ENCODE peak calls at places on chromosomes 6 and 20, in eight cellular contexts. One of them, this sample, is unnamed.

GRCh38 chr6:152583888-152584287 is 53.3 kb downstream of the SYNE1 start:
- DNase-seq in SW 1271: no peak
- DNase-seq in GM12891: no peak
- DNase-seq in fibroblast of gingiva: no peak
- DNase-seq in left colon: no peak
- DNase-seq in stomach: no peak
- DNase-seq in OCI-M1: no peak
- DNase-seq in activated CD4-positive, alpha-beta T cell treated with anti-CD3 and anti-CD28 coated beads for 36 hours: no peak
- DNase-seq in this sample: no peak

GRCh38 chr20:61120595-61121515 is 131.2 kb upstream of the CDH4 start:
- DNase-seq in fibroblast of gingiva: peak; percentile 45
- DNase-seq in activated CD4-positive, alpha-beta T cell treated with anti-CD3 and anti-CD28 coated beads for 36 hours: peak; percentile 68
- DNase-seq in stomach: no peak
- DNase-seq in SW 1271: peak; percentile 77
- DNase-seq in left colon: peak; percentile 11
- DNase-seq in OCI-M1: peak; percentile 63
- DNase-seq in GM12891: no peak
- DNase-seq in this sample: no peak

GRCh38 chr6:2432258-2432657 is 186.9 kb upstream of the GMDS start:
- DNase-seq in activated CD4-positive, alpha-beta T cell treated with anti-CD3 and anti-CD28 coated beads for 36 hours: no peak
- DNase-seq in left colon: no peak
- DNase-seq in fibroblast of gingiva: peak; percentile 90
- DNase-seq in stomach: no peak
- DNase-seq in GM12891: no peak
- DNase-seq in OCI-M1: no peak
- DNase-seq in SW 1271: no peak
- DNase-seq in this sample: peak; percentile 83

GRCh38 chr6:146363838-146364607 is 179.6 kb upstream of the RAB32 start:
- DNase-seq in GM12891: no peak
- DNase-seq in left colon: no peak
- DNase-seq in OCI-M1: no peak
- DNase-seq in activated CD4-positive, alpha-beta T cell treated with anti-CD3 and anti-CD28 coated beads for 36 hours: no peak
- DNase-seq in fibroblast of gingiva: no peak
- DNase-seq in stomach: no peak
- DNase-seq in SW 1271: no peak
- DNase-seq in this sample: no peak

GRCh38 chr6:66094615-66095014 is 387.6 kb upstream of the EYS start:
- DNase-seq in fibroblast of gingiva: no peak
- DNase-seq in SW 1271: no peak
- DNase-seq in activated CD4-positive, alpha-beta T cell treated with anti-CD3 and anti-CD28 coated beads for 36 hours: no peak
- DNase-seq in GM12891: no peak
- DNase-seq in OCI-M1: no peak
- DNase-seq in left colon: no peak
- DNase-seq in stomach: no peak
- DNase-seq in this sample: no peak

GRCh38 chr6:164106345-164106769 is 691.8 kb downstream of the QKI start:
- DNase-seq in SW 1271: no peak
- DNase-seq in GM12891: peak; percentile 50
- DNase-seq in fibroblast of gingiva: no peak
- DNase-seq in stomach: no peak
- DNase-seq in OCI-M1: peak; percentile 73
- DNase-seq in activated CD4-positive, alpha-beta T cell treated with anti-CD3 and anti-CD28 coated beads for 36 hours: peak; percentile 22
- DNase-seq in left colon: no peak
- DNase-seq in this sample: peak; percentile 26

GRCh38 chr6:143215785-143216184 is 155.1 kb downstream of the AIG1 start:
- DNase-seq in GM12891: no peak
- DNase-seq in fibroblast of gingiva: no peak
- DNase-seq in OCI-M1: no peak
- DNase-seq in activated CD4-positive, alpha-beta T cell treated with anti-CD3 and anti-CD28 coated beads for 36 hours: no peak
- DNase-seq in stomach: no peak
- DNase-seq in left colon: no peak
- DNase-seq in SW 1271: no peak
- DNase-seq in this sample: no peak

GRCh38 chr6:44942201-44942600 is 385.9 kb upstream of the RUNX2 start:
- DNase-seq in OCI-M1: no peak
- DNase-seq in GM12891: no peak
- DNase-seq in fibroblast of gingiva: no peak
- DNase-seq in left colon: no peak
- DNase-seq in stomach: no peak
- DNase-seq in activated CD4-positive, alpha-beta T cell treated with anti-CD3 and anti-CD28 coated beads for 36 hours: no peak
- DNase-seq in SW 1271: no peak
- DNase-seq in this sample: no peak

GRCh38 chr6:127900935-127901334 is at the start of gene THEMIS:
- DNase-seq in SW 1271: no peak
- DNase-seq in GM12891: no peak
- DNase-seq in left colon: no peak
- DNase-seq in activated CD4-positive, alpha-beta T cell treated with anti-CD3 and anti-CD28 coated beads for 36 hours: peak; percentile 64
- DNase-seq in stomach: no peak
- DNase-seq in OCI-M1: no peak
- DNase-seq in fibroblast of gingiva: no peak
- DNase-seq in this sample: no peak

GRCh38 chr6:2804516-2804915 is 37.1 kb downstream of the SERPINB1 start:
- DNase-seq in activated CD4-positive, alpha-beta T cell treated with anti-CD3 and anti-CD28 coated beads for 36 hours: no peak
- DNase-seq in fibroblast of gingiva: no peak
- DNase-seq in GM12891: no peak
- DNase-seq in OCI-M1: no peak
- DNase-seq in left colon: no peak
- DNase-seq in SW 1271: no peak
- DNase-seq in stomach: peak; percentile 40
- DNase-seq in this sample: no peak

GRCh38 chr6:13762648-13763441 is 51.2 kb upstream of the RANBP9 start:
- DNase-seq in activated CD4-positive, alpha-beta T cell treated with anti-CD3 and anti-CD28 coated beads for 36 hours: peak; percentile 52
- DNase-seq in GM12891: no peak
- DNase-seq in stomach: no peak
- DNase-seq in OCI-M1: peak; percentile 81
- DNase-seq in fibroblast of gingiva: peak; percentile 99
- DNase-seq in left colon: no peak
- DNase-seq in SW 1271: no peak
- DNase-seq in this sample: peak; percentile 62

GRCh38 chr20:24164360-24164759 is 175.8 kb upstream of the GGTLC1 start:
- DNase-seq in SW 1271: no peak
- DNase-seq in OCI-M1: peak; percentile 1
- DNase-seq in activated CD4-positive, alpha-beta T cell treated with anti-CD3 and anti-CD28 coated beads for 36 hours: peak; percentile 57
- DNase-seq in stomach: no peak
- DNase-seq in left colon: no peak
- DNase-seq in GM12891: no peak
- DNase-seq in fibroblast of gingiva: no peak
- DNase-seq in this sample: no peak

GRCh38 chr6:150840185-150840584 is 25.3 kb upstream of the MTHFD1L start:
- DNase-seq in SW 1271: no peak
- DNase-seq in OCI-M1: no peak
- DNase-seq in left colon: no peak
- DNase-seq in activated CD4-positive, alpha-beta T cell treated with anti-CD3 and anti-CD28 coated beads for 36 hours: no peak
- DNase-seq in GM12891: no peak
- DNase-seq in fibroblast of gingiva: no peak
- DNase-seq in stomach: no peak
- DNase-seq in this sample: no peak

GRCh38 chr6:26351544-26351953 is 13.4 kb upstream of the BTN3A2 start:
- DNase-seq in OCI-M1: peak; percentile 73
- DNase-seq in GM12891: no peak
- DNase-seq in fibroblast of gingiva: peak; percentile 89
- DNase-seq in left colon: no peak
- DNase-seq in stomach: no peak
- DNase-seq in activated CD4-positive, alpha-beta T cell treated with anti-CD3 and anti-CD28 coated beads for 36 hours: no peak
- DNase-seq in SW 1271: peak; percentile 85
- DNase-seq in this sample: peak; percentile 71

GRCh38 chr20:41406896-41407444 is 40.4 kb upstream of the EMILIN3 start:
- DNase-seq in activated CD4-positive, alpha-beta T cell treated with anti-CD3 and anti-CD28 coated beads for 36 hours: no peak
- DNase-seq in OCI-M1: no peak
- DNase-seq in fibroblast of gingiva: no peak
- DNase-seq in stomach: no peak
- DNase-seq in SW 1271: no peak
- DNase-seq in GM12891: no peak
- DNase-seq in left colon: no peak
- DNase-seq in this sample: no peak

GRCh38 chr20:25341716-25342680 is 48.6 kb downstream of the ABHD12 start:
- DNase-seq in GM12891: no peak
- DNase-seq in fibroblast of gingiva: no peak
- DNase-seq in stomach: no peak
- DNase-seq in activated CD4-positive, alpha-beta T cell treated with anti-CD3 and anti-CD28 coated beads for 36 hours: no peak
- DNase-seq in OCI-M1: no peak
- DNase-seq in left colon: no peak
- DNase-seq in SW 1271: no peak
- DNase-seq in this sample: no peak

GRCh38 chr6:136922680-136922996 is 537 bp downstream of the SLC35D3 start:
- DNase-seq in fibroblast of gingiva: no peak
- DNase-seq in stomach: no peak
- DNase-seq in SW 1271: no peak
- DNase-seq in activated CD4-positive, alpha-beta T cell treated with anti-CD3 and anti-CD28 coated beads for 36 hours: peak; percentile 37
- DNase-seq in OCI-M1: no peak
- DNase-seq in GM12891: no peak
- DNase-seq in left colon: peak; percentile 13
- DNase-seq in this sample: no peak

GRCh38 chr6:36865835-36866234 is 8.8 kb downstream of the PPIL1 start:
- DNase-seq in left colon: no peak
- DNase-seq in fibroblast of gingiva: no peak
- DNase-seq in GM12891: no peak
- DNase-seq in OCI-M1: no peak
- DNase-seq in activated CD4-positive, alpha-beta T cell treated with anti-CD3 and anti-CD28 coated beads for 36 hours: no peak
- DNase-seq in SW 1271: no peak
- DNase-seq in stomach: no peak
- DNase-seq in this sample: no peak

GRCh38 chr20:64229537-64230061 is 25.9 kb upstream of the PCMTD2 start:
- DNase-seq in GM12891: no peak
- DNase-seq in SW 1271: no peak
- DNase-seq in left colon: no peak
- DNase-seq in OCI-M1: no peak
- DNase-seq in activated CD4-positive, alpha-beta T cell treated with anti-CD3 and anti-CD28 coated beads for 36 hours: no peak
- DNase-seq in fibroblast of gingiva: no peak
- DNase-seq in stomach: no peak
- DNase-seq in this sample: no peak

GRCh38 chr6:34922177-34922663 is 33.2 kb downstream of the ANKS1A start:
- DNase-seq in OCI-M1: no peak
- DNase-seq in fibroblast of gingiva: peak; percentile 45
- DNase-seq in SW 1271: no peak
- DNase-seq in stomach: no peak
- DNase-seq in GM12891: no peak
- DNase-seq in activated CD4-positive, alpha-beta T cell treated with anti-CD3 and anti-CD28 coated beads for 36 hours: no peak
- DNase-seq in left colon: no peak
- DNase-seq in this sample: no peak

GRCh38 chr6:29992792-29993191 is 50.5 kb downstream of the HLA-A start:
- DNase-seq in activated CD4-positive, alpha-beta T cell treated with anti-CD3 and anti-CD28 coated beads for 36 hours: no peak
- DNase-seq in SW 1271: peak; percentile 28
- DNase-seq in OCI-M1: no peak
- DNase-seq in GM12891: no peak
- DNase-seq in stomach: no peak
- DNase-seq in left colon: no peak
- DNase-seq in fibroblast of gingiva: peak; percentile 27
- DNase-seq in this sample: peak; percentile 35

GRCh38 chr6:26290941-26291340 is 74.1 kb upstream of the BTN3A2 start:
- DNase-seq in SW 1271: no peak
- DNase-seq in OCI-M1: no peak
- DNase-seq in GM12891: no peak
- DNase-seq in stomach: no peak
- DNase-seq in left colon: no peak
- DNase-seq in activated CD4-positive, alpha-beta T cell treated with anti-CD3 and anti-CD28 coated beads for 36 hours: no peak
- DNase-seq in fibroblast of gingiva: no peak
- DNase-seq in this sample: no peak

GRCh38 chr20:56629464-56630085 is 469 bp downstream of the TFAP2C start:
- DNase-seq in GM12891: no peak
- DNase-seq in stomach: no peak
- DNase-seq in fibroblast of gingiva: no peak
- DNase-seq in SW 1271: no peak
- DNase-seq in OCI-M1: no peak
- DNase-seq in activated CD4-positive, alpha-beta T cell treated with anti-CD3 and anti-CD28 coated beads for 36 hours: no peak
- DNase-seq in left colon: peak; percentile 7
- DNase-seq in this sample: no peak

GRCh38 chr20:19964289-19965263 is 52.6 kb upstream of the NAA20 start:
- DNase-seq in left colon: no peak
- DNase-seq in activated CD4-positive, alpha-beta T cell treated with anti-CD3 and anti-CD28 coated beads for 36 hours: no peak
- DNase-seq in SW 1271: no peak
- DNase-seq in stomach: peak; percentile 54
- DNase-seq in fibroblast of gingiva: peak; percentile 89
- DNase-seq in OCI-M1: no peak
- DNase-seq in GM12891: no peak
- DNase-seq in this sample: peak; percentile 75

GRCh38 chr20:63258826-63259225 is 4.6 kb upstream of the NKAIN4 start:
- DNase-seq in fibroblast of gingiva: no peak
- DNase-seq in left colon: no peak
- DNase-seq in activated CD4-positive, alpha-beta T cell treated with anti-CD3 and anti-CD28 coated beads for 36 hours: no peak
- DNase-seq in stomach: no peak
- DNase-seq in GM12891: no peak
- DNase-seq in OCI-M1: no peak
- DNase-seq in SW 1271: no peak
- DNase-seq in this sample: no peak

GRCh38 chr6:143609972-143610371 is 67.8 kb upstream of the PHACTR2 start:
- DNase-seq in stomach: no peak
- DNase-seq in activated CD4-positive, alpha-beta T cell treated with anti-CD3 and anti-CD28 coated beads for 36 hours: no peak
- DNase-seq in fibroblast of gingiva: no peak
- DNase-seq in left colon: no peak
- DNase-seq in OCI-M1: no peak
- DNase-seq in SW 1271: no peak
- DNase-seq in GM12891: no peak
- DNase-seq in this sample: no peak

GRCh38 chr6:143675946-143676345 is 1.8 kb upstream of the PHACTR2 start:
- DNase-seq in stomach: no peak
- DNase-seq in left colon: no peak
- DNase-seq in SW 1271: no peak
- DNase-seq in activated CD4-positive, alpha-beta T cell treated with anti-CD3 and anti-CD28 coated beads for 36 hours: no peak
- DNase-seq in OCI-M1: peak; percentile 32
- DNase-seq in GM12891: no peak
- DNase-seq in fibroblast of gingiva: peak; percentile 14
- DNase-seq in this sample: no peak

GRCh38 chr20:16562259-16562658 is 11.0 kb downstream of the KIF16B start:
- DNase-seq in left colon: no peak
- DNase-seq in activated CD4-positive, alpha-beta T cell treated with anti-CD3 and anti-CD28 coated beads for 36 hours: no peak
- DNase-seq in fibroblast of gingiva: no peak
- DNase-seq in OCI-M1: no peak
- DNase-seq in stomach: no peak
- DNase-seq in GM12891: no peak
- DNase-seq in SW 1271: no peak
- DNase-seq in this sample: no peak

GRCh38 chr20:35285806-35286076 is 1.2 kb upstream of the EIF6 start:
- DNase-seq in stomach: no peak
- DNase-seq in SW 1271: no peak
- DNase-seq in fibroblast of gingiva: no peak
- DNase-seq in activated CD4-positive, alpha-beta T cell treated with anti-CD3 and anti-CD28 coated beads for 36 hours: no peak
- DNase-seq in left colon: no peak
- DNase-seq in OCI-M1: peak; percentile 27
- DNase-seq in GM12891: no peak
- DNase-seq in this sample: no peak

GRCh38 chr20:1212607-1213396 is 9.5 kb downstream of the C20orf202 start:
- DNase-seq in stomach: peak; percentile 73
- DNase-seq in SW 1271: peak; percentile 41
- DNase-seq in OCI-M1: peak; percentile 91
- DNase-seq in left colon: peak; percentile 76
- DNase-seq in fibroblast of gingiva: peak; percentile 61
- DNase-seq in GM12891: peak; percentile 30
- DNase-seq in activated CD4-positive, alpha-beta T cell treated with anti-CD3 and anti-CD28 coated beads for 36 hours: peak; percentile 86
- DNase-seq in this sample: peak; percentile 56

GRCh38 chr6:2630362-2630761 is 120.4 kb downstream of the MYLK4 start:
- DNase-seq in GM12891: no peak
- DNase-seq in fibroblast of gingiva: peak; percentile 84
- DNase-seq in activated CD4-positive, alpha-beta T cell treated with anti-CD3 and anti-CD28 coated beads for 36 hours: no peak
- DNase-seq in SW 1271: no peak
- DNase-seq in OCI-M1: no peak
- DNase-seq in stomach: no peak
- DNase-seq in left colon: no peak
- DNase-seq in this sample: peak; percentile 46

GRCh38 chr20:41293269-41294037 is 24.1 kb downstream of the ZHX3 start:
- DNase-seq in SW 1271: no peak
- DNase-seq in stomach: no peak
- DNase-seq in activated CD4-positive, alpha-beta T cell treated with anti-CD3 and anti-CD28 coated beads for 36 hours: no peak
- DNase-seq in fibroblast of gingiva: peak; percentile 81
- DNase-seq in left colon: no peak
- DNase-seq in OCI-M1: no peak
- DNase-seq in GM12891: no peak
- DNase-seq in this sample: no peak

GRCh38 chr6:16275230-16275574 is 36.8 kb downstream of the GMPR start:
- DNase-seq in OCI-M1: no peak
- DNase-seq in stomach: no peak
- DNase-seq in fibroblast of gingiva: no peak
- DNase-seq in GM12891: no peak
- DNase-seq in SW 1271: no peak
- DNase-seq in activated CD4-positive, alpha-beta T cell treated with anti-CD3 and anti-CD28 coated beads for 36 hours: no peak
- DNase-seq in left colon: no peak
- DNase-seq in this sample: no peak

GRCh38 chr20:43138061-43138860 is 51.4 kb downstream of the PTPRT start:
- DNase-seq in activated CD4-positive, alpha-beta T cell treated with anti-CD3 and anti-CD28 coated beads for 36 hours: no peak
- DNase-seq in fibroblast of gingiva: no peak
- DNase-seq in stomach: no peak
- DNase-seq in OCI-M1: no peak
- DNase-seq in left colon: no peak
- DNase-seq in GM12891: no peak
- DNase-seq in SW 1271: no peak
- DNase-seq in this sample: no peak

This sample was measured in hepatic stellate cell.